ENCODE peak calls at places on chromosome 7, in six cellular contexts. One of them, this sample, is unnamed.

GRCh38 chr7:43785425-43785824 is 26.9 kb downstream of the BLVRA start:
- DNase-seq in ACHN: peak; percentile 89
- DNase-seq in hepatocyte: peak; percentile 76
- DNase-seq in memory B cell: no peak
- DNase-seq in GM12864: no peak
- DNase-seq in neural crest cell: no peak
- DNase-seq in this sample: no peak

GRCh38 chr7:78912781-78913180 is 540.7 kb downstream of the MAGI2 start:
- DNase-seq in ACHN: no peak
- DNase-seq in hepatocyte: no peak
- DNase-seq in memory B cell: no peak
- DNase-seq in GM12864: no peak
- DNase-seq in neural crest cell: no peak
- DNase-seq in this sample: no peak

GRCh38 chr7:121546632-121547340 is 150.7 kb upstream of the FAM3C start:
- DNase-seq in ACHN: no peak
- DNase-seq in hepatocyte: no peak
- DNase-seq in memory B cell: no peak
- DNase-seq in GM12864: no peak
- DNase-seq in neural crest cell: no peak
- DNase-seq in this sample: no peak

GRCh38 chr7:2873686-2874551 is 29.8 kb upstream of the GNA12 start:
- DNase-seq in ACHN: peak; percentile 90
- DNase-seq in hepatocyte: peak; percentile 57
- DNase-seq in memory B cell: no peak
- DNase-seq in GM12864: no peak
- DNase-seq in neural crest cell: no peak
- DNase-seq in this sample: no peak

GRCh38 chr7:2507208-2507916 is 12.2 kb upstream of the LFNG start:
- DNase-seq in ACHN: no peak
- DNase-seq in hepatocyte: no peak
- DNase-seq in memory B cell: no peak
- DNase-seq in GM12864: no peak
- DNase-seq in neural crest cell: no peak
- DNase-seq in this sample: no peak

GRCh38 chr7:134331393-134331792 is 14.7 kb upstream of the SLC35B4 start:
- DNase-seq in ACHN: no peak
- DNase-seq in hepatocyte: no peak
- DNase-seq in memory B cell: no peak
- DNase-seq in GM12864: no peak
- DNase-seq in neural crest cell: no peak
- DNase-seq in this sample: no peak

GRCh38 chr7:113071465-113071864 is 15.2 kb downstream of the GPR85 start:
- DNase-seq in ACHN: peak; percentile 40
- DNase-seq in hepatocyte: no peak
- DNase-seq in memory B cell: no peak
- DNase-seq in GM12864: no peak
- DNase-seq in neural crest cell: no peak
- DNase-seq in this sample: no peak

GRCh38 chr7:77811895-77812685 is 13.5 kb downstream of the PHTF2 start:
- DNase-seq in ACHN: no peak
- DNase-seq in hepatocyte: no peak
- DNase-seq in memory B cell: no peak
- DNase-seq in GM12864: no peak
- DNase-seq in neural crest cell: no peak
- DNase-seq in this sample: no peak

GRCh38 chr7:154804449-154804848 is 198.5 kb downstream of the PAXIP1 start:
- DNase-seq in ACHN: no peak
- DNase-seq in hepatocyte: no peak
- DNase-seq in memory B cell: no peak
- DNase-seq in GM12864: no peak
- DNase-seq in neural crest cell: no peak
- DNase-seq in this sample: no peak

GRCh38 chr7:30887464-30887872 is 24.2 kb upstream of the AQP1 start:
- DNase-seq in ACHN: no peak
- DNase-seq in hepatocyte: no peak
- DNase-seq in memory B cell: no peak
- DNase-seq in GM12864: no peak
- DNase-seq in neural crest cell: no peak
- DNase-seq in this sample: no peak

GRCh38 chr7:36985866-36986402 is 261.6 kb upstream of the AOAH start:
- DNase-seq in ACHN: no peak
- DNase-seq in hepatocyte: no peak
- DNase-seq in memory B cell: no peak
- DNase-seq in GM12864: no peak
- DNase-seq in neural crest cell: no peak
- DNase-seq in this sample: no peak

GRCh38 chr7:19920705-19921104 is 147.3 kb upstream of the TMEM196 start:
- DNase-seq in ACHN: no peak
- DNase-seq in hepatocyte: no peak
- DNase-seq in memory B cell: no peak
- DNase-seq in GM12864: no peak
- DNase-seq in neural crest cell: no peak
- DNase-seq in this sample: no peak

GRCh38 chr7:27169658-27170493 is 4.2 kb downstream of the HOXA10 start:
- DNase-seq in ACHN: peak; percentile 73
- DNase-seq in hepatocyte: peak; percentile 5
- DNase-seq in memory B cell: peak; percentile 12
- DNase-seq in GM12864: no peak
- DNase-seq in neural crest cell: no peak
- DNase-seq in this sample: no peak

GRCh38 chr7:76383089-76383944 is 24.5 kb upstream of the YWHAG start:
- DNase-seq in ACHN: no peak
- DNase-seq in hepatocyte: no peak
- DNase-seq in memory B cell: no peak
- DNase-seq in GM12864: no peak
- DNase-seq in neural crest cell: no peak
- DNase-seq in this sample: no peak

GRCh38 chr7:127578036-127578684 is 7.2 kb downstream of the GCC1 start:
- DNase-seq in ACHN: peak; percentile 35
- DNase-seq in hepatocyte: no peak
- DNase-seq in memory B cell: no peak
- DNase-seq in GM12864: no peak
- DNase-seq in neural crest cell: no peak
- DNase-seq in this sample: no peak

GRCh38 chr7:17299477-17299991 is 1.1 kb downstream of the AHR start:
- DNase-seq in ACHN: peak; percentile 56
- DNase-seq in hepatocyte: peak; percentile 15
- DNase-seq in memory B cell: peak; percentile 11
- DNase-seq in GM12864: no peak
- DNase-seq in neural crest cell: no peak
- DNase-seq in this sample: no peak

GRCh38 chr7:131745645-131746248 is 189.3 kb upstream of the PODXL start:
- DNase-seq in ACHN: peak; percentile 59
- DNase-seq in hepatocyte: peak; percentile 77
- DNase-seq in memory B cell: no peak
- DNase-seq in GM12864: no peak
- DNase-seq in neural crest cell: peak; percentile 65
- DNase-seq in this sample: peak; percentile 75

GRCh38 chr7:106957766-106958165 is 86.7 kb upstream of the PRKAR2B start:
- DNase-seq in ACHN: no peak
- DNase-seq in hepatocyte: no peak
- DNase-seq in memory B cell: no peak
- DNase-seq in GM12864: no peak
- DNase-seq in neural crest cell: no peak
- DNase-seq in this sample: no peak

GRCh38 chr7:4113976-4114375 is 568.1 kb upstream of the FOXK1 start:
- DNase-seq in ACHN: no peak
- DNase-seq in hepatocyte: no peak
- DNase-seq in memory B cell: no peak
- DNase-seq in GM12864: no peak
- DNase-seq in neural crest cell: no peak
- DNase-seq in this sample: no peak

GRCh38 chr7:28745351-28745750 is 212.8 kb downstream of the TRIL start:
- DNase-seq in ACHN: no peak
- DNase-seq in hepatocyte: no peak
- DNase-seq in memory B cell: no peak
- DNase-seq in GM12864: no peak
- DNase-seq in neural crest cell: no peak
- DNase-seq in this sample: no peak

GRCh38 chr7:12431886-12432285 is 28.2 kb upstream of the VWDE start:
- DNase-seq in ACHN: no peak
- DNase-seq in hepatocyte: peak; percentile 37
- DNase-seq in memory B cell: no peak
- DNase-seq in GM12864: no peak
- DNase-seq in neural crest cell: no peak
- DNase-seq in this sample: peak; percentile 50

GRCh38 chr7:36607741-36608140 is 116.6 kb downstream of the AOAH start:
- DNase-seq in ACHN: no peak
- DNase-seq in hepatocyte: no peak
- DNase-seq in memory B cell: no peak
- DNase-seq in GM12864: no peak
- DNase-seq in neural crest cell: no peak
- DNase-seq in this sample: no peak

GRCh38 chr7:153088601-153089000 is 329.0 kb downstream of the ACTR3B start:
- DNase-seq in ACHN: no peak
- DNase-seq in hepatocyte: no peak
- DNase-seq in memory B cell: no peak
- DNase-seq in GM12864: no peak
- DNase-seq in neural crest cell: no peak
- DNase-seq in this sample: no peak

GRCh38 chr7:152344253-152344652 is 91.5 kb downstream of the KMT2C start:
- DNase-seq in ACHN: no peak
- DNase-seq in hepatocyte: no peak
- DNase-seq in memory B cell: no peak
- DNase-seq in GM12864: no peak
- DNase-seq in neural crest cell: no peak
- DNase-seq in this sample: no peak

GRCh38 chr7:325811-326210 is 35.8 kb downstream of the FOXL3 start:
- DNase-seq in ACHN: no peak
- DNase-seq in hepatocyte: no peak
- DNase-seq in memory B cell: no peak
- DNase-seq in GM12864: no peak
- DNase-seq in neural crest cell: no peak
- DNase-seq in this sample: no peak

GRCh38 chr7:70512719-70513118 is 619.2 kb upstream of the GALNT17 start:
- DNase-seq in ACHN: no peak
- DNase-seq in hepatocyte: no peak
- DNase-seq in memory B cell: no peak
- DNase-seq in GM12864: no peak
- DNase-seq in neural crest cell: no peak
- DNase-seq in this sample: no peak

GRCh38 chr7:30526163-30526562 is 21.5 kb upstream of the GGCT start:
- DNase-seq in ACHN: no peak
- DNase-seq in hepatocyte: no peak
- DNase-seq in memory B cell: no peak
- DNase-seq in GM12864: no peak
- DNase-seq in neural crest cell: no peak
- DNase-seq in this sample: no peak

GRCh38 chr7:107622429-107622828 is 38.2 kb upstream of the SLC26A4 start:
- DNase-seq in ACHN: peak; percentile 31
- DNase-seq in hepatocyte: peak; percentile 18
- DNase-seq in memory B cell: no peak
- DNase-seq in GM12864: no peak
- DNase-seq in neural crest cell: no peak
- DNase-seq in this sample: no peak

GRCh38 chr7:92836489-92837213 is at the start of gene CDK6:
- DNase-seq in ACHN: peak; percentile 86
- DNase-seq in hepatocyte: peak; percentile 85
- DNase-seq in memory B cell: peak; percentile 59
- DNase-seq in GM12864: no peak
- DNase-seq in neural crest cell: peak; percentile 47
- DNase-seq in this sample: peak; percentile 76

GRCh38 chr7:135091717-135092116 is 56.2 kb upstream of the TMEM140 start:
- DNase-seq in ACHN: no peak
- DNase-seq in hepatocyte: no peak
- DNase-seq in memory B cell: no peak
- DNase-seq in GM12864: no peak
- DNase-seq in neural crest cell: no peak
- DNase-seq in this sample: no peak

GRCh38 chr7:107045195-107045960 is 873 bp downstream of the PRKAR2B start:
- DNase-seq in ACHN: peak; percentile 33
- DNase-seq in hepatocyte: no peak
- DNase-seq in memory B cell: no peak
- DNase-seq in GM12864: no peak
- DNase-seq in neural crest cell: no peak
- DNase-seq in this sample: no peak

GRCh38 chr7:65371468-65371867 is 2.2 kb upstream of the ZNF92 start:
- DNase-seq in ACHN: no peak
- DNase-seq in hepatocyte: peak; percentile 46
- DNase-seq in memory B cell: no peak
- DNase-seq in GM12864: no peak
- DNase-seq in neural crest cell: no peak
- DNase-seq in this sample: no peak

GRCh38 chr7:77674878-77675277 is 21.4 kb upstream of the RSBN1L start:
- DNase-seq in ACHN: no peak
- DNase-seq in hepatocyte: peak; percentile 23
- DNase-seq in memory B cell: no peak
- DNase-seq in GM12864: no peak
- DNase-seq in neural crest cell: no peak
- DNase-seq in this sample: no peak

GRCh38 chr7:55308186-55308929 is 56.8 kb upstream of the LANCL2 start:
- DNase-seq in ACHN: peak; percentile 14
- DNase-seq in hepatocyte: peak; percentile 31
- DNase-seq in memory B cell: no peak
- DNase-seq in GM12864: no peak
- DNase-seq in neural crest cell: no peak
- DNase-seq in this sample: no peak

GRCh38 chr7:106057962-106058901 is 53.9 kb downstream of the SYPL1 start:
- DNase-seq in ACHN: no peak
- DNase-seq in hepatocyte: no peak
- DNase-seq in memory B cell: peak; percentile 74
- DNase-seq in GM12864: peak; percentile 87
- DNase-seq in neural crest cell: peak; percentile 56
- DNase-seq in this sample: peak; percentile 69

GRCh38 chr7:29479606-29480200 is 83.9 kb upstream of the PRR15 start:
- DNase-seq in ACHN: no peak
- DNase-seq in hepatocyte: no peak
- DNase-seq in memory B cell: no peak
- DNase-seq in GM12864: no peak
- DNase-seq in neural crest cell: peak; percentile 54
- DNase-seq in this sample: peak; percentile 63

GRCh38 chr7:141462958-141463357 is 88.3 kb upstream of the AGK start:
- DNase-seq in ACHN: no peak
- DNase-seq in hepatocyte: no peak
- DNase-seq in memory B cell: no peak
- DNase-seq in GM12864: no peak
- DNase-seq in neural crest cell: no peak
- DNase-seq in this sample: no peak

GRCh38 chr7:130721486-130722277 is 12.3 kb downstream of the KLF14 start:
- DNase-seq in ACHN: peak; percentile 73
- DNase-seq in hepatocyte: peak; percentile 87
- DNase-seq in memory B cell: no peak
- DNase-seq in GM12864: peak; percentile 3
- DNase-seq in neural crest cell: peak; percentile 67
- DNase-seq in this sample: peak; percentile 76

This sample was measured in ecto neural progenitor cell.